ENCODE peak calls at places on chromosomes 3 and 15, in five cellular contexts. K, U, L, O and V are unnamed samples.

GRCh38 chr3:43153189-43154083 is 47.6 kb upstream of the POMGNT2 start:
- DNase-seq in K (no peak), U (peak; percentile 82), L (no peak), O (no peak), V (no peak)

GRCh38 chr15:28980709-28981350 is 95.1 kb downstream of the APBA2 start:
- DNase-seq in K (no peak), U (no peak), L (no peak), O (no peak), V (no peak)

GRCh38 chr15:74616020-74616939 is 644 bp downstream of the CLK3 start:
- DNase-seq in K (no peak), U (peak; percentile 82), L (no peak), O (peak; percentile 60), V (peak; percentile 33)

GRCh38 chr15:95590533-95591044 is 739.9 kb upstream of the NR2F2 start:
- DNase-seq in K (peak; percentile 8), U (no peak), L (no peak), O (no peak), V (no peak)

GRCh38 chr3:190192807-190193206 is 72.1 kb upstream of the P3H2 start:
- DNase-seq in K (no peak), U (no peak), L (no peak), O (no peak), V (no peak)

GRCh38 chr3:30704931-30705890 is 98.8 kb downstream of the TGFBR2 start:
- DNase-seq in K (no peak), U (no peak), L (no peak), O (no peak), V (no peak)

GRCh38 chr15:90557651-90558084 is 27.9 kb downstream of the CRTC3 start:
- DNase-seq in K (no peak), U (peak; percentile 82), L (no peak), O (no peak), V (no peak)

GRCh38 chr3:119297169-119297568 is 3.0 kb downstream of the ARHGAP31 start:
- DNase-seq in K (no peak), U (no peak), L (no peak), O (no peak), V (no peak)

GRCh38 chr3:111998661-111999641 is at the start of gene TAGLN3:
- DNase-seq in K (no peak), U (no peak), L (peak; percentile 35), O (peak; percentile 39), V (no peak)

GRCh38 chr3:112632596-112632995 is 8.3 kb downstream of the CCDC80 start:
- DNase-seq in K (no peak), U (no peak), L (no peak), O (no peak), V (no peak)

GRCh38 chr3:70431906-70432305 is 119.5 kb upstream of the MDFIC2 start:
- DNase-seq in K (no peak), U (no peak), L (no peak), O (no peak), V (no peak)

GRCh38 chr3:197736010-197736490 is 654 bp downstream of the RUBCN start:
- DNase-seq in K (no peak), U (no peak), L (no peak), O (peak; percentile 68), V (no peak)

GRCh38 chr3:54198556-54198955 is 76.2 kb downstream of the CACNA2D3 start:
- DNase-seq in K (no peak), U (no peak), L (no peak), O (no peak), V (no peak)

GRCh38 chr3:186786810-186787375 is 3.5 kb downstream of the EIF4A2 start:
- DNase-seq in K (no peak), U (no peak), L (no peak), O (no peak), V (no peak)

GRCh38 chr3:14187059-14187458 is 8.4 kb downstream of the LSM3 start:
- DNase-seq in K (no peak), U (no peak), L (no peak), O (no peak), V (no peak)

GRCh38 chr3:58306662-58307286 is 454 bp downstream of the HTD2 start:
- DNase-seq in K (no peak), U (peak; percentile 47), L (no peak), O (peak; percentile 42), V (no peak)

GRCh38 chr3:55756976-55757375 is 269.9 kb upstream of the WNT5A start:
- DNase-seq in K (no peak), U (no peak), L (no peak), O (no peak), V (no peak)

GRCh38 chr3:29771602-29772001 is 490.7 kb downstream of the RBMS3 start:
- DNase-seq in K (no peak), U (no peak), L (no peak), O (no peak), V (no peak)

GRCh38 chr3:118811333-118811732 is 223.3 kb downstream of the IGSF11 start:
- DNase-seq in K (no peak), U (no peak), L (no peak), O (no peak), V (no peak)

GRCh38 chr15:59879506-59879905 is 124.6 kb upstream of the FOXB1 start:
- DNase-seq in K (peak; percentile 53), U (no peak), L (peak; percentile 55), O (no peak), V (no peak)

GRCh38 chr3:104768886-104769285 is 597.8 kb upstream of the ALCAM start:
- DNase-seq in K (no peak), U (no peak), L (no peak), O (no peak), V (no peak)

GRCh38 chr3:60114191-60114590 is 1064.4 kb upstream of the CFAP20DC start:
- DNase-seq in K (no peak), U (no peak), L (no peak), O (no peak), V (no peak)

GRCh38 chr3:162774613-162775100 is 1278.0 kb downstream of the OTOL1 start:
- DNase-seq in K (no peak), U (no peak), L (no peak), O (no peak), V (no peak)

GRCh38 chr3:128433630-128434185 is 33.0 kb downstream of the DNAJB8 start:
- DNase-seq in K (no peak), U (no peak), L (peak; percentile 44), O (no peak), V (no peak)

GRCh38 chr15:22887157-22887951 is 48.9 kb downstream of the NIPA2 start:
- DNase-seq in K (no peak), U (no peak), L (no peak), O (no peak), V (no peak)

GRCh38 chr3:29582310-29582709 is 301.4 kb downstream of the RBMS3 start:
- DNase-seq in K (no peak), U (no peak), L (no peak), O (no peak), V (no peak)

GRCh38 chr3:146142757-146143156 is 18.2 kb downstream of the PLOD2 start:
- DNase-seq in K (no peak), U (no peak), L (no peak), O (no peak), V (peak; percentile 4)

GRCh38 chr3:187667526-187667925 is 2.7 kb downstream of the SST start:
- DNase-seq in K (no peak), U (no peak), L (no peak), O (no peak), V (no peak)

GRCh38 chr3:134419214-134419965 is 45.1 kb upstream of the AMOTL2 start:
- DNase-seq in K (no peak), U (no peak), L (no peak), O (no peak), V (no peak)